ENCODE peak calls at places on chromosome 6, in six cellular contexts. One of them, this sample, is unnamed.

GRCh38 chr6:43076093-43076927 is at the start of gene PTK7:
- DNase-seq in IMR-90: peak; percentile 54
- DNase-seq in mesenchymal stem cell: peak; percentile 65
- DNase-seq in neuronal stem cell: peak; percentile 83
- DNase-seq in H1: no peak
- DNase-seq in H9: peak; percentile 87
- DNase-seq in this sample: peak; percentile 96

GRCh38 chr6:11270030-11271027 is 37.9 kb upstream of the NEDD9 start:
- DNase-seq in IMR-90: peak; percentile 10
- DNase-seq in mesenchymal stem cell: peak; percentile 58
- DNase-seq in neuronal stem cell: no peak
- DNase-seq in H1: no peak
- DNase-seq in H9: no peak
- DNase-seq in this sample: peak; percentile 84

GRCh38 chr6:157385482-157385881 is 4.5 kb downstream of the ZDHHC14 start:
- DNase-seq in IMR-90: no peak
- DNase-seq in mesenchymal stem cell: no peak
- DNase-seq in neuronal stem cell: no peak
- DNase-seq in H1: no peak
- DNase-seq in H9: no peak
- DNase-seq in this sample: no peak

GRCh38 chr6:90251295-90251992 is 45.2 kb downstream of the BACH2 start:
- DNase-seq in IMR-90: peak; percentile 56
- DNase-seq in mesenchymal stem cell: no peak
- DNase-seq in neuronal stem cell: no peak
- DNase-seq in H1: no peak
- DNase-seq in H9: no peak
- DNase-seq in this sample: no peak

GRCh38 chr6:34194770-34195169 is 41.9 kb upstream of the HMGA1 start:
- DNase-seq in IMR-90: no peak
- DNase-seq in mesenchymal stem cell: no peak
- DNase-seq in neuronal stem cell: no peak
- DNase-seq in H1: no peak
- DNase-seq in H9: no peak
- DNase-seq in this sample: no peak

GRCh38 chr6:116286773-116287358 is 7.1 kb upstream of the TSPYL1 start:
- DNase-seq in IMR-90: peak; percentile 25
- DNase-seq in mesenchymal stem cell: no peak
- DNase-seq in neuronal stem cell: no peak
- DNase-seq in H1: no peak
- DNase-seq in H9: no peak
- DNase-seq in this sample: no peak

GRCh38 chr6:74940211-74940610 is 265.6 kb downstream of the COL12A1 start:
- DNase-seq in IMR-90: peak; percentile 8
- DNase-seq in mesenchymal stem cell: no peak
- DNase-seq in neuronal stem cell: no peak
- DNase-seq in H1: no peak
- DNase-seq in H9: no peak
- DNase-seq in this sample: no peak

GRCh38 chr6:116492331-116493067 is 18.9 kb upstream of the CALHM5 start:
- DNase-seq in IMR-90: no peak
- DNase-seq in mesenchymal stem cell: no peak
- DNase-seq in neuronal stem cell: peak; percentile 11
- DNase-seq in H1: no peak
- DNase-seq in H9: no peak
- DNase-seq in this sample: peak; percentile 65

GRCh38 chr6:111441678-111442243 is 41.3 kb downstream of the REV3L start:
- DNase-seq in IMR-90: no peak
- DNase-seq in mesenchymal stem cell: no peak
- DNase-seq in neuronal stem cell: no peak
- DNase-seq in H1: no peak
- DNase-seq in H9: no peak
- DNase-seq in this sample: no peak

GRCh38 chr6:161305860-161306259 is 32.0 kb upstream of the AGPAT4 start:
- DNase-seq in IMR-90: no peak
- DNase-seq in mesenchymal stem cell: no peak
- DNase-seq in neuronal stem cell: no peak
- DNase-seq in H1: no peak
- DNase-seq in H9: no peak
- DNase-seq in this sample: no peak
- H2BK15ac ChIP-seq in IMR-90: no peak overlapping the region
- H2BK15ac ChIP-seq in mesenchymal stem cell: no peak overlapping the region
- H2BK15ac ChIP-seq in neuronal stem cell: no peak overlapping the region
- H2BK15ac ChIP-seq in H1: no peak overlapping the region
- H2BK15ac ChIP-seq in H9: no peak overlapping the region
- H2BK15ac ChIP-seq in this sample: no peak overlapping the region

DNA sequence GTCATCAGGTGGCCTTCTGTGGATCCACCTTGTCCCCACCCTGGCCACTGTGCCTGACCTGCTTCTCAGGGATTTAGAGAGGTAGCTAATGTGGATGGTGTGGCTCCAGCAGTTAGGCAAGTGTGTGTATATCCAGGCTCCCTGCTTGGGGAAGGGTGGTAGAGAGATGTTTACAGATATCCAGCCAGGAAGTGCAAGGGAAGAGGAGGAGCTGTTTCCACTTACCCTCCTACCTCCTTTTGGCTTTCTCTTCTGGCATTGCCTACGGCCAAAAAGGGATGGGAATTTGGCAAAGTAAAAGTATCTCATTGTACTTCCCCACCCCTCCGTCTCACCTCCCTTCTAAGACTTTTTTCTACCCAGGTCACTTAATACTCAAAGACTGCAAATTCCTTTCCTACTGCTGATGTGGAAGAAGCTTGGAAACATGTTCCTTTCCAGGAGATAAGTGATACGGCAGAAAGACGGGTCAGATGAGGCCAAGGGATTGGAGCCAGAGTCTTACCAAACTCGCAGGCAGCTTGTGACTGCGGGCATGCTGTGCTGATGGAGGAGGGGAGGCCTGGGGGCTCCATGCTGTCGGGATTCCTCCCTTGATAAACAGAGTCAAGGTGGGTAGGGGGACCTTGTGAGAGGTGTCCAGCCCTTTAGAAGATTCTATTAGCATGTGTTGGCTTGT is 253.4 kb downstream of the PRL start:
- DNase-seq in IMR-90: peak; percentile 31
- DNase-seq in mesenchymal stem cell: no peak
- DNase-seq in neuronal stem cell: no peak
- DNase-seq in H1: no peak
- DNase-seq in H9: no peak
- DNase-seq in this sample: peak; percentile 31
- H3K4me1 ChIP-seq in IMR-90: peaks cover 14% of the 10 kb centered on the region
- H3K4me1 ChIP-seq in mesenchymal stem cell: peaks cover 8% of the 10 kb centered on the region
- H3K4me1 ChIP-seq in neuronal stem cell: no peaks in the 10 kb centered on the region
- H3K4me1 ChIP-seq in H1: peaks cover 8% of the 10 kb centered on the region
- H3K4me1 ChIP-seq in H9: peaks cover 6% of the 10 kb centered on the region
- H3K4me1 ChIP-seq in this sample: no peaks in the 10 kb centered on the region

GRCh38 chr6:37174515-37175331 is 4.8 kb downstream of the PIM1 start:
- DNase-seq in IMR-90: no peak
- DNase-seq in mesenchymal stem cell: no peak
- DNase-seq in neuronal stem cell: no peak
- DNase-seq in H1: no peak
- DNase-seq in H9: no peak
- DNase-seq in this sample: no peak
- H3K4me2 ChIP-seq in IMR-90: no peak overlapping the region
- H3K4me2 ChIP-seq in mesenchymal stem cell: no peak overlapping the region
- H3K4me2 ChIP-seq in neuronal stem cell: no peak overlapping the region
- H3K4me2 ChIP-seq in H1: peak overlapping the region; percentile 25
- H3K4me2 ChIP-seq in H9: no peak overlapping the region
- H3K4me2 ChIP-seq in this sample: no peak overlapping the region

GRCh38 chr6:131729550-131729949 is 18.7 kb upstream of the CTAGE9 start:
- DNase-seq in IMR-90: no peak
- DNase-seq in mesenchymal stem cell: no peak
- DNase-seq in neuronal stem cell: no peak
- DNase-seq in H1: no peak
- DNase-seq in H9: no peak
- DNase-seq in this sample: no peak

GRCh38 chr6:131730264-131730663 is 19.4 kb upstream of the CTAGE9 start:
- DNase-seq in IMR-90: no peak
- DNase-seq in mesenchymal stem cell: no peak
- DNase-seq in neuronal stem cell: no peak
- DNase-seq in H1: no peak
- DNase-seq in H9: no peak
- DNase-seq in this sample: no peak

GRCh38 chr6:131727868-131728267 is 17.1 kb upstream of the CTAGE9 start:
- DNase-seq in IMR-90: no peak
- DNase-seq in mesenchymal stem cell: no peak
- DNase-seq in neuronal stem cell: no peak
- DNase-seq in H1: no peak
- DNase-seq in H9: no peak
- DNase-seq in this sample: no peak

GRCh38 chr6:131727467-131727866 is 16.6 kb upstream of the CTAGE9 start:
- DNase-seq in IMR-90: no peak
- DNase-seq in mesenchymal stem cell: no peak
- DNase-seq in neuronal stem cell: no peak
- DNase-seq in H1: no peak
- DNase-seq in H9: no peak
- DNase-seq in this sample: no peak

GRCh38 chr6:131728296-131728939 is 17.6 kb upstream of the CTAGE9 start:
- DNase-seq in IMR-90: peak; percentile 14
- DNase-seq in mesenchymal stem cell: peak; percentile 5
- DNase-seq in neuronal stem cell: no peak
- DNase-seq in H1: no peak
- DNase-seq in H9: no peak
- DNase-seq in this sample: no peak
- H2BK15ac ChIP-seq in IMR-90: no peak overlapping the region
- H2BK15ac ChIP-seq in mesenchymal stem cell: no peak overlapping the region
- H2BK15ac ChIP-seq in neuronal stem cell: no peak overlapping the region
- H2BK15ac ChIP-seq in H1: no peak overlapping the region
- H2BK15ac ChIP-seq in H9: no peak overlapping the region
- H2BK15ac ChIP-seq in this sample: no peak overlapping the region